ENCODE peak calls at places on chromosome 14, in ten cellular contexts. M, C, R, T, B, H, I, G, F and J are unnamed samples.

GRCh38 chr14:94707494-94707893 is 62.4 kb downstream of the GSC start:
- DNase-seq in M (no peak), G (no peak), B (no peak), H (no peak), R (no peak), T (no peak), F (no peak), I (peak), C (no peak), J (no peak)

GRCh38 chr14:104782823-104783170 is 12.8 kb downstream of the AKT1 start:
- DNase-seq in H (no peak), B (no peak), F (no peak), M (no peak), R (no peak), C (no peak), T (no peak), G (no peak), I (no peak), J (no peak)

GRCh38 chr14:89252887-89253532 is 164.0 kb downstream of the FOXN3 start:
- DNase-seq in F (no peak), M (no peak), G (peak), C (no peak), I (peak), R (no peak), T (peak), B (no peak), H (no peak), J (no peak)

GRCh38 chr14:65849558-65849957 is 437.0 kb downstream of the FUT8 start:
- DNase-seq in M (no peak), G (no peak), H (no peak), T (no peak), B (no peak), F (no peak), R (no peak), C (no peak), I (no peak), J (no peak)

GRCh38 chr14:64733321-64733720 is 29.1 kb downstream of the PLEKHG3 start:
- DNase-seq in B (no peak), C (no peak), H (no peak), F (no peak), I (no peak), T (peak), R (no peak), G (no peak), M (no peak), J (no peak)

GRCh38 chr14:101222362-101223090 is 319.0 kb upstream of the RTL1 start:
- DNase-seq in G (no peak), M (no peak), I (peak), F (no peak), C (no peak), B (no peak), R (no peak), H (no peak), T (no peak), J (no peak)

GRCh38 chr14:59321184-59321952 is 132.9 kb downstream of the DAAM1 start:
- DNase-seq in G (peak), B (no peak), C (no peak), M (no peak), R (no peak), F (no peak), H (peak), T (no peak), I (no peak), J (no peak)

GRCh38 chr14:100025111-100025510 is 40.1 kb upstream of the EVL start:
- DNase-seq in C (no peak), R (no peak), G (peak), M (no peak), F (no peak), T (no peak), I (peak), H (peak), B (peak), J (no peak)

GRCh38 chr14:105852378-105853088 is 326.1 kb downstream of the TMEM121 start:
- DNase-seq in C (no peak), B (no peak), F (no peak), M (peak), G (no peak), I (peak), R (no peak), T (no peak), H (no peak), J (no peak)

GRCh38 chr14:34721129-34721528 is 6.7 kb upstream of the CFL2 start:
- DNase-seq in G (no peak), B (no peak), C (no peak), M (no peak), I (no peak), F (no peak), H (no peak), R (no peak), T (no peak), J (no peak)

GRCh38 chr14:22059201-22059600 is 385.6 kb upstream of the OR4E1 start:
- DNase-seq in B (no peak), F (no peak), I (no peak), G (no peak), H (no peak), M (no peak), T (no peak), R (no peak), C (no peak), J (no peak)

GRCh38 chr14:85554106-85554505 is 24.2 kb downstream of the FLRT2 start:
- DNase-seq in H (no peak), C (no peak), M (no peak), T (no peak), R (no peak), F (no peak), G (no peak), I (no peak), B (no peak), J (no peak)
- TF ChIP-seq CTCF in H (no peak), C (no peak), M (no peak), T (no peak), R (no peak), F (no peak), G (no peak), I (no peak), B (no peak), J (no peak)

DNA sequence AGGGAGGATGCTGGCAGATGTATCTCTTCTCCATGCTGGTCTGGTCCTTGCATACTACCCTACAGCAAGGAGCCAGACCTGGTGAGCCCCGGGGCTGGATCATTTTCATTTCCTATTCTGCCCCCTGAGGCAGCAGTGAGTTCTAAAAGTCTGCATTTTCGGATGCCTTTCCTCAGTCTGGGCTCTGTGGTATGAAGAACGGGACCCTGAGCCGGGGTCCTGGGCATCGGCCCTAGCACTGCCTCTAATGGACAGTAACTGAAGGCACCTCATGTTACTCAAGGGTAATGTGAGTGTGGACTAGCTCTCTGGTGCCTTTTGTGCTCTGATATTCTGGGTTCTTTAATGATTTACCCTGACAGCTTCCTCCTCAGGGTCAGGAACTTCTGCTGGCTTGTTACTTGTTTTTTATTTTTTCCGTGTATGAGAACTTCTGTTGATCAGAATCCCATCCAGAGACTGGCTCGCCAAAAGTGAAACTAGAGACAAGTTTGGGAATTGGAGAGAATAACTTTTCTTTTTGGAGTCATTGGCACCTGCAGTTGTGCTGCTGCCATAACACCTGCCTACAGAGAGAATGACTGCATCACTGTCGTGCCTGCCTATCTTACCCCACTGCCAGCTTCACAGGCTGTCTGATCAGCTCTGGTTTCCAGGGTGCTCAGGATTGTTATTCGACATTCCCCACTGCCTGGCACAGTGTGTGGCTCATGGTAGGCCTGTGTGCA is 62.3 kb downstream of the SUSD6 start:
- DNase-seq in C (no peak), I (no peak), T (no peak), H (no peak), R (no peak), F (no peak), M (no peak), B (no peak), G (no peak), J (no peak)
- TF ChIP-seq CTCF in C (no peak), I (no peak), T (no peak), H (no peak), R (no peak), F (no peak), M (no peak), B (peak), G (no peak), J (no peak)

DNA sequence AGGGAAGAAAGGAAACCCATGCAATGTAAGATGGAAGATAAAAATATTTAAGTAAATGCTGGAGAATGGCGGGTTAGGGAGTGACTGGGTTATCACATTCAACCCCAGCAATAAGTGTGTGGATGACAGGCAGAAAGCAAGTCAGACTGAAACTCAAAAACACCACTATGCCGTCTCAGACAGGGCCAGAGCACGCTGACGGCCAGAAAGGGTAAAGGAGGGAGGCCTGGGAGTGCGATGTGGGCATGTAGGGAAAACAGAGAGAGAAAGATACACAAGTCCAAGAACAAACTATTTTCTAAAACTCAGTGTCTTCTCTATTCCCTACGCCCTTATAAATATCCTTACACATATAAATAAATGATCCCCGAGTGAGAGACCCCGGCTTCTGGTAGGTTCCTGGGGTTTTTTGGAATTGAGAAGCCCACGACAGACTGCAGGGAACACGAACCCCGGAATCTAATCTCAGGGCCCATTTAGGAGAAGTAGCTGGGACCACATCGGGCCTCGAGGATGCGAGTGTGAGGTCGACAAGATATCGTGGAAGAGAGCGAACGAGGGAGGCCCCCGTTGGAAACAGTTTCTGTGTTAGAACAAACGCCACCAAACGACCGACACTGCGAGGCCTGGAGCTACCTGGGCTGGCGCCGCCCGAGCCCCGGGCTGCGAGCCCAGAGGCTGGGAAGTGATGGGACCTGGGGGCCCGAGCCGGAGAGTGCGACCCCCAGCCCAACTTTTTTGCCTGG is 744 bp upstream of the OTX2 start:
- DNase-seq in H (no peak), G (no peak), I (peak), F (no peak), C (no peak), R (no peak), T (no peak), B (no peak), M (no peak), J (no peak)
- TF ChIP-seq CTCF in H (no peak), G (no peak), I (no peak), F (no peak), C (no peak), R (no peak), T (no peak), B (no peak), M (no peak), J (no peak)

GRCh38 chr14:91858536-91859275 is 8.6 kb downstream of the TC2N start:
- DNase-seq in T (no peak), C (no peak), F (no peak), B (peak), R (peak), G (peak), H (peak), M (no peak), I (no peak), J (no peak)
- TF ChIP-seq CTCF in T (no peak), C (no peak), F (no peak), B (peak), R (no peak), G (no peak), H (no peak), M (no peak), I (peak), J (no peak)

GRCh38 chr14:54338696-54339317 is 58.0 kb upstream of the CDKN3 start:
- DNase-seq in B (peak), G (peak), C (no peak), M (no peak), I (no peak), T (no peak), R (no peak), F (no peak), H (peak), J (peak)
- TF ChIP-seq CTCF in B (peak), G (peak), C (peak), M (no peak), I (peak), T (peak), R (peak), F (peak), H (peak), J (peak)

GRCh38 chr14:52269100-52269499 is 1.6 kb downstream of the PTGDR start:
- DNase-seq in I (no peak), H (no peak), C (no peak), G (no peak), R (no peak), T (no peak), M (no peak), B (no peak), F (no peak), J (no peak)
- TF ChIP-seq CTCF in I (no peak), H (no peak), C (no peak), G (no peak), R (no peak), T (no peak), M (no peak), B (no peak), F (no peak), J (no peak)

DNA sequence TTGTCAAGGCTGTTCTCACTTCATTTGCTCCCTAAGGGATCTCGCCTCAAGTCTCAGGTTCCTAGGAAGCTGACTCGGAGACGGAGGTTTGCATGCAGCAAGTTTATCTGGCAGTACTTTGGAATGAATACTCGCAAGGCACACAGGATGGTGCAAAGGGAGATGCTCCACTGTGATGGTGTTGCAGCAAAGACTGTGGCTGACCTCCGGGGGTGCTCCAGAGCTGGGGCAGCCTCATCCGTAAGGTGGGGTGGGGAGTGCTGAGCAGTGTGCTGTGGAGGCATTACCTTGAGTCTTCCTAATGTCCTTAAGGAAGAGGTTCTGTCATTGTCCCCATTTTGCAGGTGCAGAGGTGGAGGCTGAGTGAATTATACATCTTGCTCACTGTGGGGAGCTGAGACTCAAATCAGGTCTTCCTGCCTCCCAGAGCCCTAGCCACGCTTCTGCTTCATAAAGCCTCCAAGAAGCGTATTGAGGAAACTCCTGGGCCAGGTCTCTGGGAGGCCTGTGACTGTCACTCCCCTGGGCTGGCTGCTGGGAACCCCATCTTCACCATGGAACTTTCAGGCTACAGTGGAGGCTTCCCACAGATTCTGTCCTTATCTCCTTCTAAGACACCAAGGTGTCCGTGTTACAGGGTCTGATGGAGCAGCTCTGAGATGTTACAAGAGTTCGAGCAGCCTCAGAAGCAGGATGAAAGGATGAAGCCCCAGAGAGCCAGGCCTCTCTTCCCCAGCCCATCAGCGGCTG is 39.5 kb downstream of the GALNT16 start:
- DNase-seq in R (no peak), M (no peak), H (no peak), T (peak), I (peak), B (no peak), C (no peak), F (no peak), G (no peak), J (no peak)
- TF ChIP-seq CTCF in R (peak), M (no peak), H (peak), T (no peak), I (peak), B (peak), C (no peak), F (no peak), G (peak), J (peak)

DNA sequence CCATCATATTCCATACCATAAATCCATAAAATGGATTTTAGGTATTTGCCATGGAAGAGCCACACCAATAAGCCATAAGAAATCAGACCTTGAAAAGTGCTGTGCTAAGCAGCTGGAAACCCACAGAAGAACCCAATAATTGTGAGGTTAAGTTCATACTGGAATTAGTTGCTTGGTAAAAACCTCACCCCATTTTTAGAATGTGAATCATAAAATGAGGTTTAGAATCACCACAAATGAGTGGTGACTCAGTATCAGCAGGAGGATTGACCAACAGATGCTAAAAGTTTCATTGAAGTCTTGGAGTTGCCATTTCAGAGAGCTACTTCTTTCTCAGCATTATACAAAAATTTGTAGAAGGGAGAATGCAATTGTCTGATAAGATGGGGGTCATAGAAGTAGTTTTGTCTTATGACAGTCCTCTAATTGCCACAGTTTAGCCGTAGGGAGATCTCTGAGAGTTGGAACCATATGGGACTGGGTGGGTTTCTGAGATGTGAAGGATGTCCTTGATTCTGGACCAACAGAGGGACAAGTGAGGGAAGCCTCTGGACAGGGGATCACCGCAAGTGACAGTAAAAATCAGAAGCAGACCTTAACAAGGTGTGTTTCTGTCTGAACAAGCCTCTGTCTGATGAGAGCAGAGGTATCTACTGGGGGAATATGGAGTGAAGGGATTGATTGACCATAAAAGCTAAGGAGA is 1.4 kb upstream of the STON2 start:
- DNase-seq in B (peak), I (no peak), F (no peak), T (no peak), R (peak), H (peak), G (peak), M (no peak), C (no peak), J (peak)
- TF ChIP-seq CTCF in B (no peak), I (no peak), F (no peak), T (no peak), R (no peak), H (no peak), G (no peak), M (no peak), C (no peak), J (no peak)